ENCODE peak calls at places on chromosomes 3 and 15, in nine cellular contexts. Q, V, Z, A, H, M, W, T and O are unnamed samples.

GRCh38 chr3:21390136-21390535 is 360.9 kb downstream of the ZNF385D start:
- DNase-seq in A (no peak), H (peak), M (no peak), W (no peak), T (no peak), Q (no peak), V (no peak), Z (no peak), O (no peak)

GRCh38 chr3:36924748-36925521 is 19.9 kb downstream of the TRANK1 start:
- DNase-seq in Q (no peak), V (no peak), M (no peak), H (no peak), T (no peak), A (no peak), Z (no peak), W (no peak), O (no peak)

GRCh38 chr15:25175789-25176615 is 221.2 kb downstream of the SNRPN start:
- DNase-seq in H (no peak), W (peak), V (no peak), T (no peak), M (no peak), Z (peak), A (no peak), Q (no peak), O (no peak)

GRCh38 chr15:68184616-68185470 is 20.3 kb downstream of the CALML4 start:
- DNase-seq in T (no peak), M (no peak), W (no peak), H (no peak), Z (no peak), V (no peak), A (no peak), Q (no peak), O (no peak)

GRCh38 chr15:36332301-36332700 is 247.1 kb upstream of the CDIN1 start:
- DNase-seq in A (no peak), V (no peak), T (no peak), Q (no peak), H (peak), W (no peak), M (no peak), Z (no peak), O (no peak)

GRCh38 chr3:23113455-23114171 is 89.5 kb upstream of the UBE2E2 start:
- DNase-seq in Q (no peak), M (no peak), Z (no peak), H (peak), A (no peak), W (no peak), V (no peak), T (no peak), O (no peak)

GRCh38 chr15:78065973-78066946 is 11.3 kb downstream of the TBC1D2B start:
- DNase-seq in M (no peak), W (no peak), A (no peak), V (no peak), H (peak), T (no peak), Z (no peak), Q (no peak), O (no peak)

GRCh38 chr15:27989838-27990237 is 109.3 kb downstream of the OCA2 start:
- DNase-seq in A (no peak), H (no peak), Z (no peak), V (no peak), T (no peak), M (no peak), Q (no peak), W (no peak), O (no peak)

GRCh38 chr15:61382927-61383326 is 153.8 kb upstream of the RORA start:
- DNase-seq in V (no peak), H (no peak), Z (no peak), W (no peak), M (no peak), T (no peak), Q (no peak), A (no peak), O (no peak)

GRCh38 chr3:21954709-21955108 is 203.7 kb upstream of the ZNF385D start:
- DNase-seq in T (no peak), W (no peak), M (no peak), H (peak), Q (no peak), Z (no peak), V (no peak), A (no peak), O (no peak)

GRCh38 chr15:100229181-100230163 is 112.3 kb downstream of the ADAMTS17 start:
- DNase-seq in V (no peak), Z (no peak), M (no peak), W (no peak), Q (no peak), A (no peak), T (peak), H (no peak), O (no peak)

GRCh38 chr3:146172586-146172985 is 11.6 kb upstream of the PLOD2 start:
- DNase-seq in Q (no peak), T (no peak), H (peak), A (no peak), Z (no peak), V (no peak), W (no peak), M (no peak), O (no peak)

GRCh38 chr3:28786446-28786845 is 437.8 kb upstream of the AZI2 start:
- DNase-seq in A (no peak), H (no peak), T (no peak), M (no peak), Q (no peak), V (no peak), Z (no peak), W (no peak), O (no peak)

GRCh38 chr3:10702961-10703740 is 112.9 kb upstream of the SLC6A11 start:
- DNase-seq in Z (no peak), Q (no peak), W (no peak), T (no peak), V (no peak), M (peak), H (no peak), A (peak), O (peak)

GRCh38 chr3:25885544-25885943 is 95.7 kb downstream of the OXSM start:
- DNase-seq in W (no peak), A (no peak), V (no peak), M (no peak), Q (no peak), H (no peak), Z (no peak), T (no peak), O (no peak)

GRCh38 chr3:72628065-72628464 is 220.2 kb downstream of the SHQ1 start:
- DNase-seq in W (no peak), Z (no peak), V (no peak), H (no peak), Q (no peak), A (no peak), M (no peak), T (no peak), O (no peak)

GRCh38 chr3:22284559-22284958 is 533.5 kb upstream of the ZNF385D start:
- DNase-seq in V (no peak), Q (no peak), W (no peak), M (no peak), H (peak), T (no peak), Z (no peak), A (no peak), O (no peak)

GRCh38 chr15:90838544-90838943 is 29.8 kb upstream of the FURIN start:
- DNase-seq in Z (no peak), Q (no peak), M (no peak), V (no peak), W (no peak), A (no peak), H (no peak), T (no peak), O (no peak)

GRCh38 chr15:100763764-100764750 is 115.6 kb upstream of the ALDH1A3 start:
- DNase-seq in T (no peak), Q (no peak), M (no peak), Z (peak), V (no peak), W (peak), H (no peak), A (no peak), O (no peak)

GRCh38 chr3:40445880-40446279 is 11.3 kb upstream of the RPL14 start:
- DNase-seq in Z (no peak), M (no peak), A (no peak), H (no peak), W (no peak), T (no peak), Q (no peak), V (no peak), O (no peak)